ENCODE peak calls at places on chromosome 3, in eight cellular contexts. C, O, P, I, K, J, D and B are unnamed samples.

GRCh38 chr3:73405853-73406252 is 218.9 kb downstream of the PDZRN3 start:
- DNase-seq in C (no peak), O (peak; percentile 32), P (no peak), I (no peak), K (no peak), J (no peak), D (no peak), B (no peak)

GRCh38 chr3:95302044-95302443 is 1239.2 kb downstream of the NSUN3 start:
- DNase-seq in C (no peak), O (peak; percentile 78), P (no peak), I (no peak), K (no peak), J (no peak), D (no peak), B (no peak)

GRCh38 chr3:35739964-35740527 is 100.7 kb downstream of the ARPP21 start:
- DNase-seq in C (no peak), O (no peak), P (no peak), I (no peak), K (no peak), J (no peak), D (no peak), B (no peak)

GRCh38 chr3:132293231-132293630 is 24.0 kb upstream of the ACP3 start:
- DNase-seq in C (no peak), O (no peak), P (no peak), I (no peak), K (no peak), J (no peak), D (no peak), B (no peak)

GRCh38 chr3:81910244-81910852 is 148.9 kb upstream of the GBE1 start:
- DNase-seq in C (no peak), O (peak; percentile 81), P (peak; percentile 76), I (peak; percentile 3), K (peak; percentile 38), J (peak; percentile 19), D (peak; percentile 60), B (peak; percentile 33)

GRCh38 chr3:102629943-102630342 is 195.1 kb downstream of the ZPLD1 start:
- DNase-seq in C (no peak), O (no peak), P (no peak), I (no peak), K (no peak), J (no peak), D (no peak), B (no peak)

GRCh38 chr3:147408180-147409105 is 722 bp upstream of the ZIC1 start:
- DNase-seq in C (no peak), O (no peak), P (peak; percentile 84), I (no peak), K (no peak), J (no peak), D (no peak), B (no peak)

GRCh38 chr3:62723636-62724217 is 151.5 kb downstream of the CADPS start:
- DNase-seq in C (no peak), O (no peak), P (peak; percentile 56), I (no peak), K (no peak), J (no peak), D (peak; percentile 11), B (no peak)

GRCh38 chr3:160163259-160163878 is 61.9 kb upstream of the C3orf80 start:
- DNase-seq in C (no peak), O (peak; percentile 75), P (no peak), I (peak; percentile 26), K (peak; percentile 56), J (peak; percentile 49), D (peak; percentile 19), B (no peak)